ENCODE peak calls at places on chromosomes 1 and 21, in five cellular contexts. K is K562, F is H1, O is GM12878, Z is HepG2. X is an unnamed sample.

GRCh38 chr1:30133414-30134055 is 589.9 kb downstream of the MATN1 start:
- DNase-seq in O (no peak), K (no peak), F (no peak), Z (no peak), X (no peak)

GRCh38 chr1:26020390-26020789 is 1.2 kb upstream of the EXTL1 start:
- DNase-seq in K (no peak), F (no peak), Z (no peak), O (no peak), X (no peak)

GRCh38 chr21:32702702-32703101 is 25.1 kb downstream of the SYNJ1 start:
- DNase-seq in Z (no peak), K (no peak), F (no peak), O (no peak), X (no peak)

GRCh38 chr21:40118527-40118926 is 251.3 kb downstream of the PCP4 start:
- DNase-seq in Z (no peak), K (no peak), O (no peak), F (no peak), X (no peak)

GRCh38 chr1:14371806-14372497 is 226.5 kb upstream of the KAZN start:
- DNase-seq in F (no peak), K (no peak), Z (no peak), O (no peak), X (no peak)

GRCh38 chr1:110011527-110012041 is 22.8 kb upstream of the STRIP1 start:
- DNase-seq in F (peak), Z (peak), K (peak), O (peak), X (no peak)

GRCh38 chr21:27476696-27477095 is 509.8 kb upstream of the ADAMTS5 start:
- DNase-seq in Z (no peak), F (no peak), K (no peak), O (no peak), X (no peak)

GRCh38 chr1:86258106-86258505 is 101.5 kb upstream of the COL24A1 start:
- DNase-seq in O (no peak), K (no peak), Z (no peak), F (no peak), X (no peak)

GRCh38 chr21:28177008-28177603 is 815.6 kb downstream of the LTN1 start:
- DNase-seq in K (no peak), O (no peak), F (no peak), Z (no peak), X (no peak)

GRCh38 chr1:1597275-1597930 is 2.5 kb downstream of the FNDC10 start:
- DNase-seq in K (peak), O (no peak), F (peak), Z (no peak), X (peak)

GRCh38 chr21:44090332-44090731 is 16.9 kb upstream of the PWP2 start:
- DNase-seq in F (peak), Z (no peak), O (no peak), K (no peak), X (no peak)

GRCh38 chr1:196464545-196464944 is 143.7 kb downstream of the KCNT2 start:
- DNase-seq in K (no peak), F (no peak), Z (no peak), O (no peak), X (no peak)

GRCh38 chr1:72557446-72558049 is 275.2 kb upstream of the NEGR1 start:
- DNase-seq in K (no peak), O (no peak), F (no peak), Z (no peak), X (peak)

GRCh38 chr1:185280589-185280988 is 36.5 kb downstream of the IVNS1ABP start:
- DNase-seq in F (no peak), K (no peak), O (no peak), Z (no peak), X (no peak)

GRCh38 chr1:51627672-51628071 is 10.8 kb downstream of the OSBPL9 start:
- DNase-seq in K (no peak), O (no peak), Z (peak), F (no peak), X (no peak)

GRCh38 chr1:53869454-53870117 is 20.0 kb downstream of the YIPF1 start:
- DNase-seq in Z (no peak), O (no peak), F (no peak), K (no peak), X (no peak)

GRCh38 chr1:24415334-24415909 is at the start of gene NIPAL3:
- DNase-seq in K (peak), O (peak), Z (peak), F (peak), X (peak)

DNA sequence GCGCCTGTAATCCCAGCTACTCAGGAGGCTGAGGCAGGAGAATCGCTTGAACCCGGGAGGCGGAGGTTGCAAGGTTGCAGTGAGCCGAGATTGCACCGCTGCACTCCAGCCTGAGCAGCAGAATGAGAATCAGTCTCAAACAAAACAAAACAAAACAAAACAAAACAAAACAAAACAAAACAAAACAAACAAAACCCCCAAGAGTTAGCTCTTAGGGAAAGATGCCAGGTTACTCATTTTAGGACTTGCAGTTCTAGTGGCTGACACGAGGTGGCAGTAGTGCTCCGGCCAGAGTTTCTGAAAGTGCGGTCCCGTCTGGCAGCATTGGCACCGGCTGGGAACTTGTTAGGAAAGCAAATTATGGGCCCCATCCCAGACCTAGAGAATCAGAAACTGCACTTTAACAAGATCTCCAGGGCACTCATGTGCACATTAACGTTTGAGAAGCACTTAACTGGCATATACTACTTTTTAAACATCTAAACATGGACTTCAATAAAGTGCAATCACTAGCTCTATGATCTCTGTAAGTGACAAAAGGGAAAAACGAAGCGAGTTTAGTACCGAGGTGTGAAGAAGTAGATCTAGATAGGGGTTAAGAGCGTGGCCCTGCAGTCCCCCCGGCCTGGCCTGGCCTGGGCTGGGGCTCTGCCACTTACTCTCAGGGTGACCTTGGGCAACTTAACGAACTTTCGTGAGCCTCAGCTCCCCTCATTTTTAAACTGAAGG is 41.9 kb upstream of the TNFRSF1B start:
- DNase-seq in Z (peak), F (peak), K (peak), O (no peak), X (peak)
- TF ChIP-seq ATF2 in Z (no peak), F (no peak), K (no peak), O (no peak), X (no peak)

DNA sequence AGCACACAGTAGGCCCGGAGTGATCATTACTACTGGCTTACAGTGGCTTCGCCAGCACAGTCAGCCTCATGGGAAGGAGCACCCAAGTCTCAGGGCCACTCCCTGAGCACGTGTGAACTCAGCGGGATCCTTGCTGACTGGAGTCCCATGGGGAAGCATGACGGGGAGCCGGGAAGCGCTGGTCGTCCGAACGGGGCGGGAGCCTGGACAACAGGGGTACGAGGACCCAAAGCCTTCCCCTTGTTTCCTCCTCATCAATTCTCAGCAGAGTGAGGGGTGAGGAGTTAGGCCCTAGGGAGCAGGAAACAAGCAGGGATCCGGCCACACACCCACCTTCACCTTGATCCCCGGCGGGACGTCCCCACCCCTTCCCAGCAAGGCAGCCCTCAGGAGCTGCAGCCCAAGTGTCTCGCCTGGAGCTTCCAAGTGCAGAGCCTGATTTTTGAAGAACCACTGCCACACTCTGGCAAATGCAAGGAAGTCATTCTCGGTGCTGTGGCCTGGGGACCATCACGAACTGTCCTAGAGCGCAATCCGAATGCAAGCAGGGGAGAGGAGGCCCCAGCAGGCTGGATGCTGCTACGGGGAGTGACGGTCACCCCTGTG is 35.5 kb downstream of the TOMM20 start:
- DNase-seq in Z (peak), K (no peak), F (peak), O (no peak), X (peak)
- TF ChIP-seq CTCF in Z (peak), K (no peak), F (peak), O (no peak), X (no peak)

GRCh38 chr1:62407398-62408009 is 29.3 kb upstream of the USP1 start:
- DNase-seq in F (no peak), K (peak), Z (peak), O (no peak), X (no peak)
- TF ChIP-seq ATF2 in F (no peak), K (no peak), Z (no peak), O (no peak), X (no peak)

GRCh38 chr1:27940297-27940696 is 5.5 kb downstream of the SMPDL3B start:
- DNase-seq in K (peak), F (peak), Z (peak), O (no peak), X (peak)
- TF ChIP-seq CTCF in K (peak), F (peak), Z (peak), O (peak), X (peak)

GRCh38 chr1:155831279-155831976 is 25.6 kb downstream of the GON4L start:
- DNase-seq in Z (no peak), F (no peak), K (no peak), O (no peak), X (no peak)

GRCh38 chr1:155840391-155840790 is 16.6 kb downstream of the GON4L start:
- DNase-seq in O (no peak), F (no peak), Z (no peak), K (no peak), X (no peak)

GRCh38 chr1:155833665-155834295 is 23.2 kb downstream of the GON4L start:
- DNase-seq in O (no peak), K (no peak), Z (no peak), F (no peak), X (no peak)

GRCh38 chr1:155835548-155835947 is 21.5 kb downstream of the GON4L start:
- DNase-seq in K (no peak), F (no peak), O (no peak), Z (no peak), X (no peak)

DNA sequence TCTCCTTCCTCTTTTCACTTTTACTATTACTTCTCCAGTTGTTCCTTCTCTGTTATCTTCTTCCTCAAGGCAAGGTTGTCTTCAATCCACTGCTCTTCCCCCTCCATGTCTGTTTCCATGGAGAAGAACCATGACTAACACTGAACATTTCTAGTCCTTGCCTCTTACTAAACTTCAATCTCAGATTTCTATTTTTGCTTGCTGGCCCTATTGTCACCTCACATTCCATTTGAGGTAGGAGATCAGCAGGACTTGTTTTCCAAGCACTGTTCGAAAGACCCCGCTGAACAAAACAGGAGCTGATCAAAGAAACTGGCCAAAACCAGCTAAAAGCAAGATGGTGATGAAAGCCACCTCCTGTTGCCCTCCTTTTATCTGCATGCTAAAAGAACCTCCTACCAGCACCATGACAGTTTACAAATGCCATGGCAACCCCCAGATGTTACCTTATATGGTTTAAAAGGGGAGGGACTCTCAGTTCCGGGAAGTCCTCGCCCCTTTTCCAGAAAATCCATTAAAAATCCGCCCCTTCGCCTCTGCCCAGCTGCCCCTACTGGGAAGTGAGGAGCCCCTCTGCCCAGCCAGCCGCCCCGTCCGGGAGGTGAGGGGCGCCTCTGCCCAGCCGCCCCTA is 22.6 kb downstream of the GON4L start:
- DNase-seq in F (no peak), Z (no peak), O (no peak), K (peak), X (peak)
- TF ChIP-seq ATF2 in F (no peak), Z (no peak), O (no peak), K (no peak), X (no peak)

GRCh38 chr1:39570477-39571177 is 6.0 kb downstream of the PABPC4 start:
- DNase-seq in Z (no peak), F (no peak), O (no peak), K (no peak), X (no peak)
- TF ChIP-seq CTCF in Z (no peak), F (no peak), O (no peak), K (no peak), X (no peak)

GRCh38 chr1:59560807-59561450 is 253.8 kb upstream of the HOOK1 start:
- DNase-seq in K (no peak), O (no peak), Z (peak), F (no peak), X (no peak)
- TF ChIP-seq ATF2 in K (no peak), O (no peak), Z (no peak), F (no peak), X (no peak)

DNA sequence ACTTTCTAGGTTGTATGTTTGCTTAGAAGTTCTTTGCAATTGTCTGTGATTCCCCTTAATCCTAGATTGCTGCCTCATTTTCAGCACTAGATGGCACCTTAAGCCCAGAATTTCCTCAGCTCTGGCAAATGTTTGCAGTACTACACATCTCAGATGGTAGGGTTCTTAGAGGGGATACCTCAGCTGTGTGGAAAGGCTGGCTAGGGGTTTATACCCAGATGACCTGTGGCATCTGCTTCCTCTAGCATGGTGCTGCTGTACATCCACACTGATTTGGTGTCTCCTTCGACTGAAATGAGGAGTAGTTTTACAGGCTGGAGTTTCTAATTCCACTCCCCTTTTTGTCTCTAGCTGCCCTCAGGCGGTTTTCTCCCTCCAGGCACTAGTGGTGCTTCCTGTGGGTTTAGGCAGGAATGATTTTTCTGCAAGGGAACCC is 23.5 kb downstream of the ASB17 start:
- DNase-seq in F (peak), K (no peak), O (peak), Z (peak), X (peak)
- TF ChIP-seq CTCF in F (peak), K (peak), O (peak), Z (peak), X (peak)

DNA sequence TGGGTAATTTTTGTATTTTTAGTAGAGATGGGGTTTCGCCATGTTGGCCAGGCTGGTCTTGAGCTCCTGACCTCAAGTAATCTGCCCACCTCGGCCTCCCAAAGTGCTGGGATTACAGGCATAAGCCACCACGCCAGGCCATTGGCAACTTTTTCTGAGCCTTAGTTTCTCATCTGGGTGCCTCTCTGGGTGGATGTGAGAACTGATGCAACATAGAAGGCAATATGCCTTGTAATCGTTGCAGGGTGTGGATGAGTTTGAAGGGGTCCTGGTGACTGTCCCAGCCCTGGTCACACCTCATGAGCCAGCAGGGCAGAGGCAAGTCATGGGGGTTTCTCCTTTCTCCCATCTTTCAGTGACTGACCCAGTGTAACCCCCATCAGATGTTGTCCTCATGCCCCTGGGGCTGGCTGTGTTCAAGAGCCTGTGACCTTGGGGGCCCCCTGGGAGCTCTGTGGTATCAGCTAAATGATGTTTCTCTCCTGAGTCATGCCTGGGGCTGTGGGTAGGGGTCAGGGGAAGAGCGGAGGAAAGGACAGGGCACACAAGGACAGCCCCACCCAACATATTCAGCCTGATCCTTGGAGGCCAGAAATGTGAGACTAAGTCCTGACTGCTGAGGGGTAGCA is 3.6 kb downstream of the COL9A2 start:
- DNase-seq in K (no peak), Z (peak), F (no peak), O (peak), X (no peak)
- TF ChIP-seq ATF2 in K (no peak), Z (no peak), F (no peak), O (no peak), X (no peak)

GRCh38 chr1:180626711-180627110 is 5.1 kb upstream of the XPR1 start:
- DNase-seq in Z (no peak), F (no peak), K (no peak), O (no peak), X (no peak)

GRCh38 chr1:180628646-180629045 is 3.2 kb upstream of the XPR1 start:
- DNase-seq in Z (no peak), K (no peak), O (no peak), F (no peak), X (no peak)

GRCh38 chr1:180627411-180627810 is 4.4 kb upstream of the XPR1 start:
- DNase-seq in F (no peak), Z (no peak), O (no peak), K (no peak), X (no peak)

GRCh38 chr1:180622658-180623508 is 8.9 kb upstream of the XPR1 start:
- DNase-seq in F (no peak), O (no peak), Z (no peak), K (no peak), X (no peak)

DNA sequence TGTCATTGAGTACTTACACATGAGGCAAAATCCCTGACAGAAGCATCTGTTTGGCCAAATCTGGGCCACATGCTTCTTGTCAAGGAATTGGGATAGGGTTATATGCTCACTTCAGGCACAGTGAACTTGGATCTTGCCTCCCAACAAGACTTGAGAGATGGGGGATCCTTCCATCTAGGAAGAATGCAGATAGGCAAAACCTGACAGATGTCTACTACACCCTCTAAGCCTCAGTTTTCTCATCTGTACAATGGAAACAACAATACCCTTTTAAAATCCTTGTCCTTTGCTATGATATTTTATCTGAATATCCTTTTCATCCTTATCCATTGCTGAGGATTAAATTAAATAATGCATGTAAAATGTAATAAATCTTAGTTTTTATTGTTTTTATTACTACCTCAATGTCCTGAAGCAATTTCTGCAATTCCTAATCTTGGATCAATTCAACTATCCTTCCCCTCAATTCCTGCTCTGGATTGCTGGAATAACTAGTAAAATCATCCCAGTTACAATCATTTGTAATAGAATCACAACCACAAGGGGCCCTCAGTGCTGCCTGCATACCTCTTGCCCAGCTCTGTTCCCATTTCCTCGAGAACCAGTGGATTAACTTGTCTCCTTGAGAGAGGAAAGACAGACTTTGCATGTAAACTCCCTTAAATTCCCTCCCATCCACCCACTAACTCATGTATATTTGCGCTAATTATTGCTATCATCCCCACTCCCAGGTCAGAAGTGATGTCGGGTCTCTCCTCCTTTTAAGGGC is 8.1 kb upstream of the XPR1 start:
- DNase-seq in F (no peak), Z (no peak), O (no peak), K (no peak), X (peak)
- TF ChIP-seq CTCF in F (peak), Z (no peak), O (no peak), K (peak), X (no peak)

X was measured in WTC11.